ENCODE peak calls at places on chromosomes 13 and 19, in four cellular contexts. T is cardiac muscle cell, U is neural progenitor cell, L is esophagus squamous epithelium. K is an unnamed sample.

GRCh38 chr13:43728411-43728810 is 58.4 kb downstream of the ENOX1 start:
- DNase-seq in U (no peak), T (no peak), L (no peak), K (no peak)

GRCh38 chr19:35533201-35533821 is at the start of gene GAPDHS:
- DNase-seq in U (no peak), L (no peak), T (peak), K (no peak)

GRCh38 chr13:22041741-22042140 is 370.9 kb downstream of the FGF9 start:
- DNase-seq in L (no peak), U (no peak), T (no peak), K (no peak)

GRCh38 chr13:110492299-110493160 is 69.0 kb downstream of the RAB20 start:
- DNase-seq in U (no peak), T (no peak), L (no peak), K (no peak)

GRCh38 chr19:6590458-6591319 is at the start of gene CD70:
- DNase-seq in U (peak), L (no peak), T (no peak), K (peak)

GRCh38 chr13:110431851-110432294 is 124.8 kb downstream of the COL4A2 start:
- DNase-seq in U (no peak), T (no peak), L (no peak), K (no peak)

GRCh38 chr13:98740131-98740530 is 12.3 kb downstream of the SLC15A1 start:
- DNase-seq in T (no peak), L (no peak), U (no peak), K (no peak)

GRCh38 chr13:50170447-50171037 is 155.3 kb downstream of the KCNRG start:
- DNase-seq in U (no peak), T (peak), L (no peak), K (no peak)

GRCh38 chr13:68304287-68304893 is 1074.3 kb upstream of the PCDH9 start:
- DNase-seq in U (peak), L (no peak), T (peak), K (no peak)

GRCh38 chr19:30593358-30593757 is 221.2 kb downstream of the ZNF536 start:
- DNase-seq in T (no peak), U (no peak), L (no peak), K (no peak)

GRCh38 chr19:4277051-4277700 is 1.9 kb upstream of the SHD start:
- DNase-seq in L (no peak), T (no peak), U (no peak), K (no peak)

GRCh38 chr19:852136-853013 is at the start of gene ELANE:
- DNase-seq in T (no peak), U (no peak), L (no peak), K (no peak)

GRCh38 chr13:39266426-39266825 is 228.2 kb downstream of the NHLRC3 start:
- DNase-seq in U (no peak), L (no peak), T (no peak), K (no peak)

GRCh38 chr13:93496985-93497673 is 270.5 kb downstream of the GPC6 start:
- DNase-seq in U (peak), T (no peak), L (no peak), K (no peak)

GRCh38 chr19:38728752-38729541 is 15.3 kb downstream of the CAPN12 start:
- DNase-seq in T (no peak), L (no peak), U (no peak), K (no peak)

GRCh38 chr13:44259045-44260042 is 114.3 kb upstream of the SERP2 start:
- DNase-seq in T (peak), U (no peak), L (no peak), K (peak)

GRCh38 chr19:11106477-11106876 is 17.2 kb downstream of the LDLR start:
- DNase-seq in L (no peak), T (no peak), U (no peak), K (no peak)

GRCh38 chr13:41059466-41059865 is 1.8 kb upstream of the WBP4 start:
- DNase-seq in T (no peak), U (no peak), L (no peak), K (no peak)

GRCh38 chr13:85140192-85140591 is 659.0 kb downstream of the SLITRK6 start:
- DNase-seq in L (no peak), U (no peak), T (no peak), K (no peak)

GRCh38 chr19:3162418-3163229 is 15.9 kb upstream of the S1PR4 start:
- DNase-seq in T (peak), U (no peak), L (no peak), K (no peak)

GRCh38 chr19:46863818-46864629 is 3.2 kb downstream of the ARHGAP35 start:
- DNase-seq in U (peak), L (no peak), T (peak), K (no peak)

GRCh38 chr13:72637561-72637960 is 89.9 kb downstream of the MZT1 start:
- DNase-seq in L (no peak), T (no peak), U (peak), K (no peak)

GRCh38 chr13:54563286-54563685 is 1534.7 kb downstream of the OLFM4 start:
- DNase-seq in T (no peak), U (no peak), L (no peak), K (no peak)

GRCh38 chr13:48094404-48094780 is 512 bp downstream of the MED4 start:
- DNase-seq in T (no peak), U (peak), L (no peak), K (no peak)

GRCh38 chr19:3528080-3528479 is 10.9 kb upstream of the TEKTIP1 start:
- DNase-seq in U (no peak), T (no peak), L (no peak), K (no peak)

GRCh38 chr13:44399045-44399444 is 25.4 kb downstream of the SERP2 start:
- DNase-seq in T (no peak), U (no peak), L (no peak), K (no peak)

GRCh38 chr13:97257800-97258799 is 36.0 kb downstream of the MBNL2 start:
- DNase-seq in L (no peak), U (peak), T (peak), K (no peak)

GRCh38 chr13:50712882-50713281 is 130.6 kb downstream of the DLEU7 start:
- DNase-seq in T (no peak), L (no peak), U (no peak), K (no peak)

GRCh38 chr13:88802886-88803285 is 1131.7 kb downstream of the SLITRK5 start:
- DNase-seq in T (no peak), L (no peak), U (no peak), K (no peak)

GRCh38 chr13:53351040-53351439 is 322.4 kb downstream of the OLFM4 start:
- DNase-seq in U (no peak), L (no peak), T (no peak), K (no peak)

GRCh38 chr13:46639033-46639981 is 86.3 kb downstream of the LRCH1 start:
- DNase-seq in U (no peak), L (no peak), T (no peak), K (no peak)

GRCh38 chr13:35978607-35979316 is 152.4 kb downstream of the DCLK1 start:
- DNase-seq in L (no peak), T (peak), U (peak), K (no peak)

GRCh38 chr19:35642312-35642711 is 767 bp downstream of the ETV2 start:
- DNase-seq in T (no peak), U (peak), L (no peak), K (no peak)

GRCh38 chr13:110524484-110525254 is 36.9 kb downstream of the RAB20 start:
- DNase-seq in U (no peak), T (no peak), L (no peak), K (no peak)

GRCh38 chr13:83940742-83941141 is 58.5 kb upstream of the SLITRK1 start:
- DNase-seq in U (no peak), L (no peak), T (peak), K (no peak)

DNA sequence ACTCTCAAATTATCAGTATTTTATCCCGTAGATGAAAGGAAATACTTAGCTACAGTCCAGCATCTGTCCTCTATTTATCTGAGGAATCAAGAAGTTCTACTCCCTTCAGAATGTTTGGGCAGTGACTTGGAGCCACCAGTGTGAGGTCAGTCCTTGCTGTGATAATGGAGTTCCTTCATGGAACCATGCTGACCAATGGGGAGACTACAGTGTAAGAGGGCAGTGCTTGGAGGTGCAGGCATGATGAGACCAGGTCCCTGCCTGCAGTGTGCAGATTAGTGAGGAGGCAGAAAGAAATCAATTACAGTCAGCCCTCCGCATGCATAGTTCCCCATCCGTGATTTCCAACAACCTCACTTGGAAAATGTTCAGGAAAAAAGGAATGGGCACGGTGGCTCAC is at the start of gene C19orf18:
- DNase-seq in T (no peak), L (no peak), U (no peak), K (no peak)
- TF ChIP-seq CTCF in T (no peak), L (no peak), U (no peak), K (no peak)

GRCh38 chr19:20969898-20970297 is 46.8 kb downstream of the ZNF85 start:
- DNase-seq in L (no peak), U (no peak), T (no peak), K (no peak)
- TF ChIP-seq CTCF in L (no peak), U (no peak), T (no peak), K (no peak)

DNA sequence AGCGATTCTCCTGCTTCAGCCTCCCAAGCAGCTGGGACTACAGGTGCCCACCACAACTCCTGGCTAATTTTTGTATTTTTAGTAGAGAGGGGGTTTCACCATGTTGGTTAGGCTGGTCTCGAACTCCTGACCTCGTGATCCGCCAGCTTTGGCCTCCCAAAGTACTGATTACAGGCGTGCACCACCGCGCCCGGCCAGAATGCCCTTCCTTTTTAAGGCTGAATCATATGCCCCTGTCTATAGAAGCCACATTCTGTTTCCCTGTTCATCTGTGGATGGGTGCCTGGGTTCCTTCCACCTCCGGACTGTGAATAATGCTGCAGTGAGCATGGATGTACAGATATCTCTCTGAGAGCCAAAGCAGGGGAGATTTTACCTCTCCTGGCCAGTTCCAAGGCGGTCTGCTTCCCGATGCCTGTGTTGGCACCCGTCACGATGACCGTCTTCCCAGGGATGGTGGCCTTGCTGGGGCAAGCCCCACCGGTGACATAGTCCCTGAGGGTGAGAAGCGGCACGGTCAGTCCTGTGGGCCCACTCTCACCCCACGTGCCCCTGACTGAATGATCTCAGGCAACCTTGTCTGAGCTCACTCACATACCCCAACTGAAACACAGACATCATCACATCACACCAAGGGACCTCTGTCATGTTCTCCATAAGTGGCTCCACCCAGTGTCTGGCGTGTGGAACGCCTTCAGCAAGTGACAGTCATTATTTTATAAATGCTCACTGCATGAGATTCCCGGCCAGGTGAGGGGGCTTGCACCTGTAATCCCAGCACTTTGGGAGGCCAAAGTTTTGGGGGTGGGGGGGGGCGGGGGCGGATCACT is 4.0 kb downstream of the RDH13 start:
- DNase-seq in T (no peak), L (no peak), U (no peak), K (no peak)
- TF ChIP-seq CTCF in T (no peak), L (no peak), U (peak), K (no peak)

DNA sequence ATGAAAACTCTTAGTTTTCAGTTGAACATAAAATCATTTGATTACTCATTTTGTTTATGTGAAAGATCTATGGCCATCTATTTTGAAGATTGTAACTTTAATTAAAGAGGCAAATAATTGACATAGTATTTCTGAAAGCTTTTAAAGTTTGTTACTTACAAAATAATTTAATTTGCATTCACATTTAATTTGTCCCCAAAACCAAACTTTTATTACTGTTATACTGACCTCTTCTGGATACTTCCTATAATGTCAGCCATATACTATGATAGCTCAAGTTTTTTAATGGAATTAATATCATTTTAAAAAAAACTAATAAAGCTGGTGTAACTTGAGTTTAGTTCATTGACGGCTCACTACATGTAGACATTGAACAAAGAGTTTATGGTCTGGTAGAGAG is 4.9 kb upstream of the SGCG start:
- DNase-seq in T (peak), U (no peak), L (no peak), K (no peak)
- TF ChIP-seq CTCF in T (peak), U (peak), L (no peak), K (no peak)

DNA sequence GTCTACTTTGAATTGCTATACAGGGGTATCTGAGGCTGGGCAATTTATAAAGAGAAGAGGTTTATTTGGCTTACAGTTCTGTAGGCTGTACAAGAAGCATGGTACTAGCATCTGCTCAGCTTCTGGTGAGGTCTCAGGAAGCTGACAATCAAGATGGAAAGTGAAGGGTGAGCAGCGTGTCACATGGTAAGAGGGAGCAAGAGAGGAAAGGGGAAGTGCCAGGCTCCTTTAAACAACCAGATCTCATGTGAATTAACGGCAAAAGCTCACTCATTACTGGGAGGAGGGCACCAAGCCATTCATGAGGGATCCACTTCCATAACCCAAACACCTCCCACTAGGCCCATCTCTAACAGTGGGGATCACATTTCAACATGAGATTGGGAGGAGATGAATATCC is 222.4 kb downstream of the TDRD3 start:
- DNase-seq in T (no peak), L (no peak), U (no peak), K (no peak)
- TF ChIP-seq CTCF in T (no peak), L (no peak), U (no peak), K (no peak)